ENCODE peak calls at places on chromosomes 2 and 18, in ten cellular contexts. One of them, this sample, is unnamed.

GRCh38 chr2:231263118-231263831 is 64.8 kb downstream of the ARMC9 start:
- DNase-seq in neural progenitor cell: no peak
- DNase-seq in tibial nerve: no peak
- DNase-seq in astrocyte of the spinal cord: peak
- DNase-seq in IMR-90: peak
- DNase-seq in psoas muscle: no peak
- DNase-seq in sigmoid colon: no peak
- DNase-seq in esophagus squamous epithelium: no peak
- DNase-seq in AG09309: no peak
- DNase-seq in Peyer's patch: no peak
- DNase-seq in this sample: no peak

GRCh38 chr2:203551653-203552250 is 16.7 kb upstream of the RAPH1 start:
- DNase-seq in IMR-90: peak
- DNase-seq in astrocyte of the spinal cord: no peak
- DNase-seq in neural progenitor cell: no peak
- DNase-seq in esophagus squamous epithelium: no peak
- DNase-seq in tibial nerve: peak
- DNase-seq in psoas muscle: no peak
- DNase-seq in Peyer's patch: no peak
- DNase-seq in AG09309: no peak
- DNase-seq in sigmoid colon: no peak
- DNase-seq in this sample: peak

GRCh38 chr2:36618381-36618780 is 20.4 kb upstream of the FEZ2 start:
- DNase-seq in astrocyte of the spinal cord: peak
- DNase-seq in neural progenitor cell: peak
- DNase-seq in AG09309: no peak
- DNase-seq in IMR-90: peak
- DNase-seq in Peyer's patch: no peak
- DNase-seq in psoas muscle: no peak
- DNase-seq in tibial nerve: no peak
- DNase-seq in esophagus squamous epithelium: no peak
- DNase-seq in sigmoid colon: no peak
- DNase-seq in this sample: peak

GRCh38 chr2:223929575-223930001 is 15.5 kb downstream of the WDFY1 start:
- DNase-seq in sigmoid colon: no peak
- DNase-seq in tibial nerve: no peak
- DNase-seq in neural progenitor cell: no peak
- DNase-seq in Peyer's patch: no peak
- DNase-seq in esophagus squamous epithelium: no peak
- DNase-seq in AG09309: no peak
- DNase-seq in astrocyte of the spinal cord: no peak
- DNase-seq in IMR-90: peak
- DNase-seq in psoas muscle: no peak
- DNase-seq in this sample: no peak

GRCh38 chr2:147224070-147224469 is 620.8 kb upstream of the ACVR2A start:
- DNase-seq in Peyer's patch: no peak
- DNase-seq in esophagus squamous epithelium: no peak
- DNase-seq in IMR-90: no peak
- DNase-seq in astrocyte of the spinal cord: no peak
- DNase-seq in psoas muscle: no peak
- DNase-seq in AG09309: no peak
- DNase-seq in tibial nerve: no peak
- DNase-seq in sigmoid colon: no peak
- DNase-seq in neural progenitor cell: peak
- DNase-seq in this sample: peak

GRCh38 chr18:73715228-73715670 is 432.4 kb downstream of the FBXO15 start:
- DNase-seq in esophagus squamous epithelium: no peak
- DNase-seq in astrocyte of the spinal cord: no peak
- DNase-seq in neural progenitor cell: no peak
- DNase-seq in psoas muscle: no peak
- DNase-seq in AG09309: no peak
- DNase-seq in Peyer's patch: no peak
- DNase-seq in sigmoid colon: no peak
- DNase-seq in IMR-90: peak
- DNase-seq in tibial nerve: no peak
- DNase-seq in this sample: no peak

GRCh38 chr2:62577994-62578836 is 72.2 kb upstream of the TMEM17 start:
- DNase-seq in tibial nerve: no peak
- DNase-seq in sigmoid colon: no peak
- DNase-seq in neural progenitor cell: no peak
- DNase-seq in AG09309: peak
- DNase-seq in Peyer's patch: no peak
- DNase-seq in psoas muscle: no peak
- DNase-seq in astrocyte of the spinal cord: peak
- DNase-seq in IMR-90: peak
- DNase-seq in esophagus squamous epithelium: no peak
- DNase-seq in this sample: peak

GRCh38 chr2:171460537-171460936 is 26.5 kb downstream of the DCAF17 start:
- DNase-seq in esophagus squamous epithelium: no peak
- DNase-seq in IMR-90: no peak
- DNase-seq in sigmoid colon: no peak
- DNase-seq in tibial nerve: no peak
- DNase-seq in neural progenitor cell: no peak
- DNase-seq in astrocyte of the spinal cord: no peak
- DNase-seq in Peyer's patch: no peak
- DNase-seq in AG09309: no peak
- DNase-seq in psoas muscle: no peak
- DNase-seq in this sample: no peak

GRCh38 chr2:24272907-24273306 is 87.4 kb downstream of the ITSN2 start:
- DNase-seq in neural progenitor cell: no peak
- DNase-seq in tibial nerve: no peak
- DNase-seq in astrocyte of the spinal cord: no peak
- DNase-seq in Peyer's patch: no peak
- DNase-seq in sigmoid colon: no peak
- DNase-seq in IMR-90: no peak
- DNase-seq in AG09309: no peak
- DNase-seq in esophagus squamous epithelium: no peak
- DNase-seq in psoas muscle: no peak
- DNase-seq in this sample: no peak

GRCh38 chr2:24276349-24276899 is 83.9 kb downstream of the ITSN2 start:
- DNase-seq in esophagus squamous epithelium: no peak
- DNase-seq in IMR-90: peak
- DNase-seq in psoas muscle: no peak
- DNase-seq in Peyer's patch: no peak
- DNase-seq in tibial nerve: no peak
- DNase-seq in neural progenitor cell: no peak
- DNase-seq in astrocyte of the spinal cord: no peak
- DNase-seq in AG09309: no peak
- DNase-seq in sigmoid colon: no peak
- DNase-seq in this sample: no peak

GRCh38 chr2:24274809-24275208 is 85.5 kb downstream of the ITSN2 start:
- DNase-seq in tibial nerve: no peak
- DNase-seq in astrocyte of the spinal cord: no peak
- DNase-seq in sigmoid colon: no peak
- DNase-seq in esophagus squamous epithelium: no peak
- DNase-seq in Peyer's patch: no peak
- DNase-seq in neural progenitor cell: no peak
- DNase-seq in psoas muscle: no peak
- DNase-seq in IMR-90: no peak
- DNase-seq in AG09309: no peak
- DNase-seq in this sample: no peak

GRCh38 chr2:24272161-24272802 is 88.1 kb downstream of the ITSN2 start:
- DNase-seq in astrocyte of the spinal cord: no peak
- DNase-seq in AG09309: no peak
- DNase-seq in esophagus squamous epithelium: no peak
- DNase-seq in IMR-90: no peak
- DNase-seq in sigmoid colon: no peak
- DNase-seq in psoas muscle: no peak
- DNase-seq in neural progenitor cell: no peak
- DNase-seq in Peyer's patch: no peak
- DNase-seq in tibial nerve: no peak
- DNase-seq in this sample: no peak

GRCh38 chr2:24273598-24273997 is 86.7 kb downstream of the ITSN2 start:
- DNase-seq in neural progenitor cell: no peak
- DNase-seq in psoas muscle: no peak
- DNase-seq in sigmoid colon: no peak
- DNase-seq in IMR-90: no peak
- DNase-seq in astrocyte of the spinal cord: no peak
- DNase-seq in tibial nerve: no peak
- DNase-seq in Peyer's patch: no peak
- DNase-seq in AG09309: no peak
- DNase-seq in esophagus squamous epithelium: no peak
- DNase-seq in this sample: no peak
- H3K4me3 ChIP-seq in neural progenitor cell: no peak
- H3K4me3 ChIP-seq in psoas muscle: no peak
- H3K4me3 ChIP-seq in sigmoid colon: no peak
- H3K4me3 ChIP-seq in IMR-90: no peak
- H3K4me3 ChIP-seq in astrocyte of the spinal cord: no peak
- H3K4me3 ChIP-seq in tibial nerve: no peak
- H3K4me3 ChIP-seq in Peyer's patch: no peak
- H3K4me3 ChIP-seq in AG09309: no peak
- H3K4me3 ChIP-seq in esophagus squamous epithelium: no peak
- H3K4me3 ChIP-seq in this sample: no peak

GRCh38 chr2:74333896-74334586 is 9.2 kb downstream of the SLC4A5 start:
- DNase-seq in AG09309: no peak
- DNase-seq in tibial nerve: no peak
- DNase-seq in astrocyte of the spinal cord: no peak
- DNase-seq in sigmoid colon: no peak
- DNase-seq in neural progenitor cell: no peak
- DNase-seq in psoas muscle: no peak
- DNase-seq in esophagus squamous epithelium: no peak
- DNase-seq in Peyer's patch: no peak
- DNase-seq in IMR-90: no peak
- DNase-seq in this sample: no peak

GRCh38 chr2:74332550-74333174 is 10.6 kb downstream of the SLC4A5 start:
- DNase-seq in AG09309: no peak
- DNase-seq in Peyer's patch: no peak
- DNase-seq in neural progenitor cell: no peak
- DNase-seq in sigmoid colon: no peak
- DNase-seq in psoas muscle: no peak
- DNase-seq in astrocyte of the spinal cord: no peak
- DNase-seq in IMR-90: no peak
- DNase-seq in tibial nerve: no peak
- DNase-seq in esophagus squamous epithelium: no peak
- DNase-seq in this sample: no peak

GRCh38 chr2:74328573-74328972 is 14.6 kb downstream of the SLC4A5 start:
- DNase-seq in neural progenitor cell: no peak
- DNase-seq in tibial nerve: no peak
- DNase-seq in esophagus squamous epithelium: no peak
- DNase-seq in AG09309: no peak
- DNase-seq in sigmoid colon: no peak
- DNase-seq in Peyer's patch: no peak
- DNase-seq in astrocyte of the spinal cord: no peak
- DNase-seq in psoas muscle: no peak
- DNase-seq in IMR-90: no peak
- DNase-seq in this sample: no peak

GRCh38 chr2:74334931-74335333 is 8.3 kb downstream of the SLC4A5 start:
- DNase-seq in IMR-90: peak
- DNase-seq in tibial nerve: peak
- DNase-seq in esophagus squamous epithelium: peak
- DNase-seq in Peyer's patch: peak
- DNase-seq in neural progenitor cell: peak
- DNase-seq in sigmoid colon: peak
- DNase-seq in AG09309: peak
- DNase-seq in astrocyte of the spinal cord: peak
- DNase-seq in psoas muscle: peak
- DNase-seq in this sample: peak

DNA sequence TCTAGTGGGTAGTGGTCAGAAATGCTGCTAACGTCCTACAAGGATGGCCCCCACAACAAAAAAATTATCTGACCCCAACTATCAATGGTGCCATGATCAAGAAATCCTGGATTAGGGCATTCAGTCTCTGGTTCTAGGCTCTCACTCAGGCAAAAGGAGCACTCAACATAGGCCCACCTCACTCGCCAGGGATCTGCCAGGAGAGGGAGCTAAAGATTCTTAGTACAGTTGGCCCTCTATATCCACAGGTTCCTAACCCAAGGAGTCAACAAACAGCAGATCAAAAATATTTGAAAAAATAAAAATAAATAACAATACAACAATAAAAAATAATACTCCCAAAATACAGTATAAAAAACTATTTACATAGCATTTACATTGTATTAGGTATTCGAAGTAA is 10.0 kb downstream of the SLC4A5 start:
- DNase-seq in Peyer's patch: peak
- DNase-seq in tibial nerve: no peak
- DNase-seq in neural progenitor cell: peak
- DNase-seq in sigmoid colon: no peak
- DNase-seq in astrocyte of the spinal cord: peak
- DNase-seq in esophagus squamous epithelium: no peak
- DNase-seq in psoas muscle: no peak
- DNase-seq in IMR-90: peak
- DNase-seq in AG09309: peak
- DNase-seq in this sample: peak
- TF ChIP-seq CTCF in Peyer's patch: no peak
- TF ChIP-seq CTCF in tibial nerve: no peak
- TF ChIP-seq CTCF in neural progenitor cell: peak
- TF ChIP-seq CTCF in sigmoid colon: no peak
- TF ChIP-seq CTCF in astrocyte of the spinal cord: peak
- TF ChIP-seq CTCF in esophagus squamous epithelium: no peak
- TF ChIP-seq CTCF in psoas muscle: no peak
- TF ChIP-seq CTCF in IMR-90: peak
- TF ChIP-seq CTCF in AG09309: peak
- TF ChIP-seq CTCF in this sample: peak

DNA sequence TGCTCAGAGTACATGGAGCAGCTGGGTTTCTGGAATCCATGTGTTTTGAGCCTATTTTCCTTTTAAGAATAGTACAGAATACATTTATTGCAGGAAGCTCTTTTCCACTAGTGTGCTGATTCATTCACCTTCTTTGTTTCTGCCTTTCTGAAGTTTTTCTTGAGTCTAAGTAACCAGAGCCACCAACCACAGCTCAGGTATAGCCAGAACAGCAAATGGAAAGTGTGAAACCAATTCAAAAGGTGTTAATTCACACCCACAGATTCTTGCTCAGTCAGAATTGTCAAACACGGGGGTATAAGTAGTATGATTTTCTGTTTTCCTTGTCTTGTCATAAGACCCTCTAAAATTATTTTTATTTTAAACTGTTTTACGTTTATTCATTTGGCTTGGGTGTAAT is 75.9 kb upstream of the DYNAP start:
- DNase-seq in tibial nerve: no peak
- DNase-seq in AG09309: no peak
- DNase-seq in astrocyte of the spinal cord: no peak
- DNase-seq in neural progenitor cell: no peak
- DNase-seq in Peyer's patch: no peak
- DNase-seq in esophagus squamous epithelium: no peak
- DNase-seq in psoas muscle: no peak
- DNase-seq in sigmoid colon: no peak
- DNase-seq in IMR-90: no peak
- DNase-seq in this sample: no peak
- H3K4me3 ChIP-seq in tibial nerve: no peak
- H3K4me3 ChIP-seq in AG09309: no peak
- H3K4me3 ChIP-seq in astrocyte of the spinal cord: no peak
- H3K4me3 ChIP-seq in neural progenitor cell: no peak
- H3K4me3 ChIP-seq in Peyer's patch: no peak
- H3K4me3 ChIP-seq in esophagus squamous epithelium: no peak
- H3K4me3 ChIP-seq in psoas muscle: no peak
- H3K4me3 ChIP-seq in sigmoid colon: no peak
- H3K4me3 ChIP-seq in IMR-90: no peak
- H3K4me3 ChIP-seq in this sample: no peak

DNA sequence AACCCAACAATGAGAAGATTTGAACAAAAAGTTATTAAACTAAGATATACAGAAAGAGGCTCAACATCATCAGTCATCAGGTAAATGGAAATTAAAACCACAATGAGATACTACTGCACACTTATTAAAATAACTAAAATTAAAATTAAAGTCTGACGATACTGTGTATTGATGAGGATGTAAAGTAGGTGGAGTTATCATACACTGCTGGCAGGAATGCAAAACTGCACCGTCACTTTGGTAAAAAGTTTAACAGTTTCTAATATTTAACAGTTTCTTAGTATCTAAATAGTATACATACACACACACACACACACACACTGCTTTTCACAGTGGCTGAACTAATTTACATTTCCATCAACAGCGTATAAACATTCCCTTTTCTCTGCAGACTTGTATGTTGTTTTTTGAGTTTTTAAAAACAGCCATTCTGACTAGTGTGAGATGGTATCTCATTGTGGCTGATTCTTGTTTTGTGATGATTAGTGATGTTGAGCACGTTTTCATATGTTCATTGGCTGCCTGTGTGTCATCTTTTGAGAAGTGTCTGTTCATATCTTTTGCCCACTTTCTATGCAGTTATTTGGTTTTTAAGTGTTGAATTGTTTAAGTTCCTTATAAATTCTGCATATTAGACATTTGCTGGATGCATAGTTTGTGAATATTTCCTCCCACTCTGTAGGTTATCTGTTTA is 726.9 kb upstream of the CHAC2 start:
- DNase-seq in sigmoid colon: no peak
- DNase-seq in Peyer's patch: no peak
- DNase-seq in astrocyte of the spinal cord: no peak
- DNase-seq in psoas muscle: no peak
- DNase-seq in tibial nerve: no peak
- DNase-seq in esophagus squamous epithelium: no peak
- DNase-seq in neural progenitor cell: no peak
- DNase-seq in IMR-90: peak
- DNase-seq in AG09309: no peak
- DNase-seq in this sample: no peak
- TF ChIP-seq CTCF in sigmoid colon: no peak
- TF ChIP-seq CTCF in Peyer's patch: no peak
- TF ChIP-seq CTCF in astrocyte of the spinal cord: no peak
- TF ChIP-seq CTCF in psoas muscle: no peak
- TF ChIP-seq CTCF in tibial nerve: no peak
- TF ChIP-seq CTCF in esophagus squamous epithelium: no peak
- TF ChIP-seq CTCF in neural progenitor cell: peak
- TF ChIP-seq CTCF in IMR-90: peak
- TF ChIP-seq CTCF in AG09309: no peak
- TF ChIP-seq CTCF in this sample: peak